ENCODE peak calls at places on chromosome 7, in five cellular contexts. V, B, C, E and G are unnamed samples.
A peak's percentile ranks its signal among the peaks of the same experiment; 100 is the strongest.

GRCh38 chr7:88169717-88170320 is 50.0 kb downstream of the SRI start:
- DNase-seq in E (no peak), C (no peak), V (no peak), B (no peak), G (no peak)

GRCh38 chr7:22481726-22482125 is 18.3 kb downstream of the STEAP1B start:
- DNase-seq in B (no peak), C (no peak), V (no peak), E (no peak), G (peak; percentile 37)

GRCh38 chr7:2024227-2024918 is 208.4 kb downstream of the MAD1L1 start:
- DNase-seq in C (peak; percentile 17), V (no peak), E (no peak), B (no peak), G (no peak)

GRCh38 chr7:80488406-80488805 is 23.5 kb downstream of the GNAT3 start:
- DNase-seq in C (no peak), V (no peak), E (no peak), B (no peak), G (no peak)

GRCh38 chr7:142885311-142886230 is at the start of gene TRPV6:
- DNase-seq in B (no peak), C (no peak), V (peak; percentile 84), E (peak; percentile 10), G (no peak)

GRCh38 chr7:129949292-129950133 is 3.2 kb downstream of the UBE2H start:
- DNase-seq in E (peak; percentile 12), B (no peak), C (no peak), V (no peak), G (peak; percentile 29)

GRCh38 chr7:45647967-45648670 is 74.0 kb downstream of the ADCY1 start:
- DNase-seq in C (no peak), E (peak; percentile 23), B (no peak), V (no peak), G (no peak)

GRCh38 chr7:110940756-110941155 is 150.2 kb upstream of the LRRN3 start:
- DNase-seq in C (no peak), E (no peak), V (no peak), B (no peak), G (no peak)

GRCh38 chr7:106177738-106178592 is 65.9 kb upstream of the SYPL1 start:
- DNase-seq in E (no peak), C (no peak), V (no peak), B (no peak), G (no peak)

GRCh38 chr7:96910484-96910883 is 94.9 kb upstream of the DLX6 start:
- DNase-seq in C (no peak), V (no peak), E (no peak), B (no peak), G (no peak)

GRCh38 chr7:5557920-5558401 is 134.3 kb upstream of the TNRC18 start:
- DNase-seq in E (peak; percentile 28), C (peak; percentile 87), B (no peak), V (no peak), G (no peak)

GRCh38 chr7:141590071-141590470 is 38.9 kb downstream of the AGK start:
- DNase-seq in B (no peak), C (no peak), V (no peak), E (no peak), G (no peak)

GRCh38 chr7:70597071-70597470 is 534.9 kb upstream of the GALNT17 start:
- DNase-seq in V (no peak), C (no peak), E (no peak), B (no peak), G (no peak)

GRCh38 chr7:128708235-128708634 is 30.9 kb upstream of the CALU start:
- DNase-seq in E (no peak), B (no peak), V (no peak), C (no peak), G (no peak)

GRCh38 chr7:36627836-36628235 is 96.5 kb downstream of the AOAH start:
- DNase-seq in V (no peak), E (no peak), B (no peak), C (no peak), G (no peak)

GRCh38 chr7:130374507-130374906 is 5.8 kb upstream of the CPA1 start:
- DNase-seq in B (no peak), V (peak; percentile 49), E (no peak), C (no peak), G (no peak)

GRCh38 chr7:142457146-142457703 is 199.4 kb upstream of the PRSS58 start:
- DNase-seq in B (no peak), C (no peak), V (no peak), E (no peak), G (no peak)

GRCh38 chr7:22066484-22066883 is 120.8 kb upstream of the CDCA7L start:
- DNase-seq in E (no peak), B (no peak), V (no peak), C (no peak), G (no peak)

GRCh38 chr7:138935438-138936079 is 45.6 kb downstream of the KIAA1549 start:
- DNase-seq in V (no peak), C (no peak), E (peak; percentile 67), B (no peak), G (peak; percentile 49)

GRCh38 chr7:142249918-142250317 is 7.9 kb downstream of the PRSS58 start:
- DNase-seq in E (no peak), V (no peak), B (no peak), C (no peak), G (no peak)

GRCh38 chr7:116524609-116525297 is at the start of gene CAV1:
- DNase-seq in C (peak; percentile 77), E (peak; percentile 12), B (no peak), V (peak; percentile 15), G (peak; percentile 80)

GRCh38 chr7:116527521-116527920 is 2.7 kb downstream of the CAV1 start:
- DNase-seq in C (no peak), E (no peak), B (no peak), V (no peak), G (no peak)

GRCh38 chr7:116525298-116525912 is 569 bp downstream of the CAV1 start:
- DNase-seq in E (no peak), V (peak; percentile 7), C (peak; percentile 59), B (no peak), G (no peak)

GRCh38 chr7:116526897-116527296 is 2.1 kb downstream of the CAV1 start:
- DNase-seq in B (no peak), E (no peak), V (no peak), C (no peak), G (no peak)

DNA sequence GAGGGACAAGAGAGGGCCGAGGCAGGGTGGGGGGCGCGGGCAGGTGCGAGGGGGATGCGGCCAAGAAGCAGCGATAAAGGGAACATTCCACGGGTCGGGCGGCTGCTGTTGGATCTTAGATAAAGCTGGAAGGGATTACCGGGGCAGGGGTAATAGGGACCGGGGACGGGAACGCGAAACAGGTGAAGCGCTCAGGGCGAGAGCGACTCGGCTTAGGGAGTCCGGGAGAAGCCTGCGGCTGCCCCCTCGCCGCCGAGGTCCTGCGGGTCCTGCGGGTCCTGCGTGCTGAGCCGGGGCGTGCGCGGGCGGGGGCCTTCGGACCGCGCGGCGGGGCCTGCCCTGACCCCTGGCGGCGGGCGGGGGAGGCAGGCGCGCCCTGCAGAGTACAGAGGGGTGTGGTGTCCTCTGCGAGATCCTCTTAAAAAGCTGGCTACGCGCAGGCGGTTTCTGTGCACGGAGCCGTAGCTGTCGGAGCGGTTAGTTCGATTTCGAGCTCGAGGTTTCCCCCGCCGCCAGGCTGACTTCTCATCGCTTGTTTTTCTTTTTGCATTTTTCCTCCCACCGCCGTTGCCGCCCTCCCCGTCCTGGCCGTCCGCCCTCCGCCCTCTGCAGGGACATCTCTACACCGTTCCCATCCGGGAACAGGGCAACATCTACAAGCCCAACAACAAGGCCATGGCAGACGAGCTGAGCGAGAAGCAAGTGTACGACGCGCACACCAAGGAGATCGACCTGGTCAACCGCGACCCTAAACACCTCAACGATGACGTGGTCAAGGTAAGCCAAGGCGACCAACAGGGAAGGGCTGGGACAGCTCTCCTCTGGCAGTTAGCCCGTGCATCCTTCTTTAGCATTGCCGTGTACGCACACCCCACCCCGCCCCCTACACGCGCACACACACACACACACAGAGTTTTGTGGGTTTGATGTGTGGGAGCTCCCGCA is 1.3 kb downstream of the CAV1 start:
- DNase-seq in B (peak; percentile 19), E (peak; percentile 61), V (peak; percentile 49), C (peak; percentile 76), G (no peak)
- TF ChIP-seq CTCF in B (peak; percentile 59), E (peak; percentile 63), V (peak; percentile 77), C (peak; percentile 88), G (peak; percentile 77)

DNA sequence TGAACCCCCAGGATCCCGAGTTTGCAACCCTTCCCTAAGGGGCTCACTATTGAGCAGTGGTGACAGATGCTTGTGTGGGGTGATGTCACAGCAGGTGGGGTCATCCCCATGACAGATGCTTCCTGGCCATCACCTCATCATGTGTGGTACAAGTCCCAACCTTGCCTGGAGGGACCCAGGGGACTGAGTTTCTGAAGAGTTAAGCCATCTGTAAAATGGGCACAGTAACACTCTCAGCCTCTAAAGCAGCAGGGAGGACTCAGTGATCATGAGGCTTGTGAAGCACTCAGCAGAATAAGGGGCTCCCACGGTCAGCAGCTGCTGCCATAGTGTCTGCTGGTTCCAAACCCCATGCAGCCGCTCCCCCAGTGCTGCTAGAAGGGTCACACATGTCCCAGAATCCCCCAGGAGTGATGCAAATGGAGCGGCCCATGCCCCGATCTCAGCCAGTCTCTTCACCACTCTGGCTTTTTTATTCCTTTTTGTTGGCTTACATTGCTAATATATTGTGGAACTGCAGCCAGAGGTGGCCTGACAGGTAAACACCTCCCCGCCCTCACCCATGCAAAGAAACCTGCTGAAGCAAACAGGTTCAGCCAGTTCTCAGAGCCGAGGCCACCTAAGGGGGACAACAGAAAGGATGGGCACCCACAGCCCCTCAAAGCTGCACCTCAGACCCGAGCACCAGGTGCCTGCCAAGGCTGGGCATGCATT is 102.1 kb upstream of the PDGFA start:
- DNase-seq in B (no peak), E (no peak), C (peak; percentile 57), V (peak; percentile 33), G (no peak)
- H3K4me3 ChIP-seq in B (no peak overlapping the region), E (no peak overlapping the region), C (no peak overlapping the region), V (no peak overlapping the region), G (no peak overlapping the region)

GRCh38 chr7:33909312-33909711 is 4.0 kb downstream of the BMPER start:
- DNase-seq in C (no peak), V (no peak), E (no peak), B (no peak), G (no peak)
- TF ChIP-seq CTCF in C (no peak), V (no peak), E (no peak), B (no peak), G (no peak)

GRCh38 chr7:155378580-155378934 is 79.4 kb upstream of the EN2 start:
- DNase-seq in E (no peak), C (no peak), B (no peak), V (no peak), G (no peak)

GRCh38 chr7:155378959-155379871 is 78.7 kb upstream of the EN2 start:
- DNase-seq in C (no peak), E (no peak), B (no peak), V (no peak), G (no peak)

GRCh38 chr7:155377837-155378579 is 79.9 kb upstream of the EN2 start:
- DNase-seq in B (no peak), C (no peak), V (peak; percentile 9), E (peak; percentile 58), G (no peak)

GRCh38 chr7:155375337-155376277 is 77.9 kb downstream of the INSIG1 start:
- DNase-seq in E (no peak), C (no peak), V (no peak), B (no peak), G (no peak)

GRCh38 chr7:155377071-155377836 is 79.6 kb downstream of the INSIG1 start:
- DNase-seq in V (no peak), E (no peak), C (no peak), B (no peak), G (no peak)
- H3K4me3 ChIP-seq in V (no peak overlapping the region), E (no peak overlapping the region), C (no peak overlapping the region), B (no peak overlapping the region), G (peak overlapping the region; percentile 18)